ENCODE peak calls at places on chromosome 15, in nine cellular contexts. B is HL-60, W is HFFc6, C is astrocyte of the spinal cord, K is neural crest cell, U is endothelial cell, Z is dorsolateral prefrontal cortex, Y is sigmoid colon, T is suprapubic skin. M is an unnamed sample.

GRCh38 chr15:65032823-65033537 is 3.5 kb upstream of the MTFMT start:
- DNase-seq in K (peak; percentile 61), W (no peak), U (peak; percentile 77), C (peak; percentile 53), Y (peak; percentile 74), T (no peak), Z (peak; percentile 55), B (no peak), M (no peak)

GRCh38 chr15:67109141-67110034 is 44.0 kb downstream of the SMAD3 start:
- DNase-seq in Y (peak; percentile 86), C (peak; percentile 99), Z (no peak), U (no peak), T (no peak), B (peak; percentile 68), W (peak; percentile 98), K (no peak), M (peak; percentile 100)

GRCh38 chr15:71052356-71052755 is 62.9 kb upstream of the THSD4 start:
- DNase-seq in T (no peak), Y (no peak), B (no peak), Z (no peak), U (no peak), K (no peak), W (peak; percentile 69), C (no peak), M (no peak)

GRCh38 chr15:36658905-36659304 is 79.5 kb downstream of the CDIN1 start:
- DNase-seq in W (no peak), C (no peak), K (no peak), T (no peak), Z (no peak), Y (no peak), U (no peak), B (no peak), M (no peak)

GRCh38 chr15:26126070-26126469 is 262.9 kb upstream of the ATP10A start:
- DNase-seq in K (no peak), T (no peak), Y (no peak), C (no peak), B (no peak), Z (peak; percentile 72), U (no peak), W (no peak), M (no peak)

GRCh38 chr15:26892119-26892518 is 25.3 kb downstream of the GABRA5 start:
- DNase-seq in Y (no peak), W (no peak), Z (no peak), B (no peak), U (no peak), C (no peak), K (no peak), T (no peak), M (no peak)

GRCh38 chr15:32844118-32844711 is 126.4 kb downstream of the GREM1 start:
- DNase-seq in U (no peak), W (peak; percentile 30), K (no peak), T (no peak), C (peak; percentile 65), B (no peak), Y (no peak), Z (no peak), M (no peak)

GRCh38 chr15:57393081-57393480 is 16.8 kb downstream of the CGNL1 start:
- DNase-seq in B (no peak), Y (no peak), T (no peak), U (no peak), Z (no peak), C (no peak), W (no peak), K (no peak), M (no peak)

GRCh38 chr15:29998017-29998416 is 84.7 kb upstream of the GOLGA8J start:
- DNase-seq in T (no peak), B (no peak), C (no peak), U (no peak), K (no peak), Z (no peak), W (no peak), Y (no peak), M (no peak)

GRCh38 chr15:41855121-41855941 is 16.7 kb downstream of the PLA2G4B start:
- DNase-seq in C (no peak), U (no peak), T (no peak), B (no peak), W (no peak), K (no peak), Y (no peak), Z (no peak), M (no peak)

GRCh38 chr15:36970522-36970921 is 129.8 kb downstream of the MEIS2 start:
- DNase-seq in W (no peak), Y (no peak), C (no peak), U (no peak), Z (no peak), B (no peak), K (no peak), T (no peak), M (no peak)

GRCh38 chr15:101014276-101014675 is 95.1 kb downstream of the LRRK1 start:
- DNase-seq in B (no peak), Y (no peak), U (no peak), W (no peak), Z (no peak), K (no peak), T (peak; percentile 53), C (no peak), M (no peak)

GRCh38 chr15:41906608-41907007 is 12.8 kb upstream of the SPTBN5 start:
- DNase-seq in Y (no peak), K (no peak), T (no peak), W (no peak), Z (no peak), C (no peak), U (no peak), B (no peak), M (no peak)

GRCh38 chr15:35925634-35926380 is 379.8 kb upstream of the DPH6 start:
- DNase-seq in Z (no peak), W (no peak), C (peak; percentile 33), Y (no peak), K (no peak), B (no peak), U (no peak), T (no peak), M (no peak)

GRCh38 chr15:70516408-70517193 is 246.8 kb downstream of the UACA start:
- DNase-seq in W (no peak), C (no peak), Y (no peak), T (no peak), K (no peak), Z (no peak), B (no peak), U (no peak), M (no peak)

GRCh38 chr15:39786444-39787056 is 3.9 kb upstream of the FSIP1 start:
- DNase-seq in B (no peak), T (no peak), K (no peak), C (peak; percentile 81), W (peak; percentile 44), U (no peak), Y (no peak), Z (no peak), M (peak; percentile 66)

GRCh38 chr15:60480888-60481287 is 1.9 kb upstream of the ICE2 start:
- DNase-seq in C (no peak), U (no peak), Z (no peak), K (no peak), W (no peak), T (no peak), Y (no peak), B (no peak), M (no peak)

GRCh38 chr15:71666723-71667122 is 143.6 kb upstream of the NR2E3 start:
- DNase-seq in K (no peak), W (no peak), U (no peak), C (no peak), Z (no peak), B (no peak), T (no peak), Y (no peak), M (no peak)

GRCh38 chr15:65400760-65401606 is 21.8 kb downstream of the IGDCC4 start:
- DNase-seq in W (peak; percentile 39), U (peak; percentile 86), Z (no peak), C (peak; percentile 85), Y (no peak), K (peak; percentile 78), B (no peak), T (no peak), M (peak; percentile 78)

GRCh38 chr15:89858661-89859458 is 34.9 kb downstream of the AP3S2 start:
- DNase-seq in W (no peak), T (no peak), K (no peak), U (no peak), B (no peak), C (no peak), Z (no peak), Y (no peak), M (no peak)

GRCh38 chr15:89864958-89865739 is 28.6 kb downstream of the AP3S2 start:
- DNase-seq in T (no peak), K (no peak), C (no peak), Y (no peak), B (no peak), Z (no peak), U (no peak), W (no peak), M (no peak)

GRCh38 chr15:89860446-89860845 is 33.3 kb downstream of the AP3S2 start:
- DNase-seq in Y (no peak), T (no peak), U (no peak), C (no peak), K (no peak), B (no peak), Z (no peak), W (no peak), M (no peak)

GRCh38 chr15:89860851-89861360 is 32.9 kb downstream of the AP3S2 start:
- DNase-seq in K (no peak), Z (no peak), U (no peak), W (no peak), B (no peak), Y (no peak), C (no peak), T (no peak), M (no peak)

GRCh38 chr15:89863918-89864317 is 29.9 kb downstream of the AP3S2 start:
- DNase-seq in Y (no peak), W (no peak), Z (no peak), B (no peak), C (no peak), T (no peak), U (no peak), K (no peak), M (no peak)
- TF ChIP-seq CTCF in Y (no peak), W (no peak), Z (no peak), B (no peak), C (no peak), T (no peak), U (no peak), K (no peak), M (no peak)

GRCh38 chr15:86004061-86004460 is 75.6 kb upstream of the AGBL1 start:
- DNase-seq in Z (no peak), K (no peak), C (no peak), T (no peak), U (no peak), W (no peak), Y (no peak), B (no peak), M (no peak)
- TF ChIP-seq CTCF in Z (no peak), K (no peak), C (no peak), T (no peak), U (no peak), W (no peak), Y (no peak), B (no peak), M (no peak)

GRCh38 chr15:77311020-77311419 is 108.9 kb downstream of the PEAK1 start:
- DNase-seq in W (no peak), U (no peak), C (no peak), B (no peak), T (no peak), Y (no peak), K (no peak), Z (no peak), M (no peak)
- TF ChIP-seq CTCF in W (no peak), U (no peak), C (no peak), B (no peak), T (no peak), Y (no peak), K (no peak), Z (no peak), M (no peak)

GRCh38 chr15:19987389-19988048 is 554.1 kb downstream of the GOLGA6L6 start:
- DNase-seq in Y (no peak), Z (no peak), C (no peak), K (no peak), W (no peak), U (no peak), B (no peak), T (no peak), M (no peak)
- TF ChIP-seq CTCF in Y (no peak), Z (no peak), C (no peak), K (no peak), W (peak; percentile 17), U (no peak), B (no peak), T (no peak), M (no peak)